ENCODE peak calls at places on chromosomes 16 and 17, in eight cellular contexts. One of them, this sample, is unnamed.

GRCh38 chr17:73247728-73248127 is 14.0 kb downstream of the CPSF4L start:
- DNase-seq in NCI-H510A treated with DMSO at 0.1 percent for 48 hours: no peak
- DNase-seq in effector memory CD8-positive, alpha-beta T cell: no peak
- DNase-seq in CD4-positive, alpha-beta T cell: no peak
- DNase-seq in activated CD8-positive, alpha-beta T cell treated with anti-CD3 and anti-CD28 coated beads, Interleukin-2, amount 10 ng/mL, durations not matched to agents 7 days and 5 days: no peak
- DNase-seq in Calu3: no peak
- DNase-seq in OCI-LY7: no peak
- DNase-seq in T-cell: no peak
- DNase-seq in this sample: no peak

GRCh38 chr16:35431829-35432663 is 1972.6 kb downstream of the TP53TG3F start:
- DNase-seq in CD4-positive, alpha-beta T cell: no peak
- DNase-seq in effector memory CD8-positive, alpha-beta T cell: no peak
- DNase-seq in OCI-LY7: peak; percentile 20
- DNase-seq in T-cell: no peak
- DNase-seq in activated CD8-positive, alpha-beta T cell treated with anti-CD3 and anti-CD28 coated beads, Interleukin-2, amount 10 ng/mL, durations not matched to agents 7 days and 5 days: peak; percentile 20
- DNase-seq in NCI-H510A treated with DMSO at 0.1 percent for 48 hours: peak; percentile 0
- DNase-seq in Calu3: peak; percentile 9
- DNase-seq in this sample: peak; percentile 21

GRCh38 chr16:58614212-58614611 is 15.4 kb downstream of the CNOT1 start:
- DNase-seq in T-cell: no peak
- DNase-seq in activated CD8-positive, alpha-beta T cell treated with anti-CD3 and anti-CD28 coated beads, Interleukin-2, amount 10 ng/mL, durations not matched to agents 7 days and 5 days: no peak
- DNase-seq in effector memory CD8-positive, alpha-beta T cell: no peak
- DNase-seq in NCI-H510A treated with DMSO at 0.1 percent for 48 hours: no peak
- DNase-seq in CD4-positive, alpha-beta T cell: no peak
- DNase-seq in Calu3: no peak
- DNase-seq in OCI-LY7: no peak
- DNase-seq in this sample: no peak

GRCh38 chr17:57707892-57708291 is 37.2 kb downstream of the CCDC182 start:
- DNase-seq in CD4-positive, alpha-beta T cell: no peak
- DNase-seq in activated CD8-positive, alpha-beta T cell treated with anti-CD3 and anti-CD28 coated beads, Interleukin-2, amount 10 ng/mL, durations not matched to agents 7 days and 5 days: no peak
- DNase-seq in T-cell: no peak
- DNase-seq in Calu3: no peak
- DNase-seq in NCI-H510A treated with DMSO at 0.1 percent for 48 hours: peak; percentile 75
- DNase-seq in OCI-LY7: no peak
- DNase-seq in effector memory CD8-positive, alpha-beta T cell: no peak
- DNase-seq in this sample: peak; percentile 52

GRCh38 chr16:89643769-89644300 is 13.7 kb downstream of the CHMP1A start:
- DNase-seq in CD4-positive, alpha-beta T cell: no peak
- DNase-seq in T-cell: no peak
- DNase-seq in OCI-LY7: no peak
- DNase-seq in activated CD8-positive, alpha-beta T cell treated with anti-CD3 and anti-CD28 coated beads, Interleukin-2, amount 10 ng/mL, durations not matched to agents 7 days and 5 days: no peak
- DNase-seq in effector memory CD8-positive, alpha-beta T cell: no peak
- DNase-seq in NCI-H510A treated with DMSO at 0.1 percent for 48 hours: no peak
- DNase-seq in Calu3: no peak
- DNase-seq in this sample: no peak

GRCh38 chr16:82580293-82580900 is 46.4 kb upstream of the CDH13 start:
- DNase-seq in T-cell: no peak
- DNase-seq in Calu3: peak; percentile 16
- DNase-seq in NCI-H510A treated with DMSO at 0.1 percent for 48 hours: peak; percentile 59
- DNase-seq in CD4-positive, alpha-beta T cell: no peak
- DNase-seq in effector memory CD8-positive, alpha-beta T cell: peak; percentile 15
- DNase-seq in activated CD8-positive, alpha-beta T cell treated with anti-CD3 and anti-CD28 coated beads, Interleukin-2, amount 10 ng/mL, durations not matched to agents 7 days and 5 days: no peak
- DNase-seq in OCI-LY7: peak; percentile 7
- DNase-seq in this sample: peak; percentile 81

GRCh38 chr17:64230551-64231408 is 32.3 kb downstream of the TEX2 start:
- DNase-seq in OCI-LY7: no peak
- DNase-seq in CD4-positive, alpha-beta T cell: no peak
- DNase-seq in Calu3: no peak
- DNase-seq in NCI-H510A treated with DMSO at 0.1 percent for 48 hours: no peak
- DNase-seq in effector memory CD8-positive, alpha-beta T cell: no peak
- DNase-seq in T-cell: no peak
- DNase-seq in activated CD8-positive, alpha-beta T cell treated with anti-CD3 and anti-CD28 coated beads, Interleukin-2, amount 10 ng/mL, durations not matched to agents 7 days and 5 days: no peak
- DNase-seq in this sample: no peak

GRCh38 chr16:84499638-84500037 is 4.8 kb downstream of the MEAK7 start:
- DNase-seq in NCI-H510A treated with DMSO at 0.1 percent for 48 hours: no peak
- DNase-seq in Calu3: no peak
- DNase-seq in T-cell: no peak
- DNase-seq in CD4-positive, alpha-beta T cell: no peak
- DNase-seq in effector memory CD8-positive, alpha-beta T cell: no peak
- DNase-seq in OCI-LY7: no peak
- DNase-seq in activated CD8-positive, alpha-beta T cell treated with anti-CD3 and anti-CD28 coated beads, Interleukin-2, amount 10 ng/mL, durations not matched to agents 7 days and 5 days: no peak
- DNase-seq in this sample: no peak

GRCh38 chr16:87895641-87896141 is 26.4 kb upstream of the SLC7A5 start:
- DNase-seq in CD4-positive, alpha-beta T cell: peak; percentile 36
- DNase-seq in T-cell: peak; percentile 49
- DNase-seq in OCI-LY7: peak; percentile 19
- DNase-seq in Calu3: no peak
- DNase-seq in activated CD8-positive, alpha-beta T cell treated with anti-CD3 and anti-CD28 coated beads, Interleukin-2, amount 10 ng/mL, durations not matched to agents 7 days and 5 days: peak; percentile 92
- DNase-seq in NCI-H510A treated with DMSO at 0.1 percent for 48 hours: no peak
- DNase-seq in effector memory CD8-positive, alpha-beta T cell: peak; percentile 55
- DNase-seq in this sample: no peak

GRCh38 chr17:45184144-45184543 is 22.5 kb downstream of the HEXIM2 start:
- DNase-seq in Calu3: no peak
- DNase-seq in CD4-positive, alpha-beta T cell: no peak
- DNase-seq in activated CD8-positive, alpha-beta T cell treated with anti-CD3 and anti-CD28 coated beads, Interleukin-2, amount 10 ng/mL, durations not matched to agents 7 days and 5 days: no peak
- DNase-seq in OCI-LY7: no peak
- DNase-seq in effector memory CD8-positive, alpha-beta T cell: no peak
- DNase-seq in T-cell: no peak
- DNase-seq in NCI-H510A treated with DMSO at 0.1 percent for 48 hours: no peak
- DNase-seq in this sample: no peak

GRCh38 chr16:22300427-22301071 is 3.3 kb downstream of the POLR3E start:
- DNase-seq in activated CD8-positive, alpha-beta T cell treated with anti-CD3 and anti-CD28 coated beads, Interleukin-2, amount 10 ng/mL, durations not matched to agents 7 days and 5 days: peak; percentile 70
- DNase-seq in effector memory CD8-positive, alpha-beta T cell: peak; percentile 12
- DNase-seq in OCI-LY7: peak; percentile 61
- DNase-seq in CD4-positive, alpha-beta T cell: no peak
- DNase-seq in Calu3: peak; percentile 66
- DNase-seq in NCI-H510A treated with DMSO at 0.1 percent for 48 hours: peak; percentile 56
- DNase-seq in T-cell: peak; percentile 31
- DNase-seq in this sample: peak; percentile 36

GRCh38 chr17:47239663-47240374 is 13.8 kb upstream of the ITGB3 start:
- DNase-seq in activated CD8-positive, alpha-beta T cell treated with anti-CD3 and anti-CD28 coated beads, Interleukin-2, amount 10 ng/mL, durations not matched to agents 7 days and 5 days: no peak
- DNase-seq in T-cell: no peak
- DNase-seq in Calu3: peak; percentile 89
- DNase-seq in NCI-H510A treated with DMSO at 0.1 percent for 48 hours: peak; percentile 30
- DNase-seq in effector memory CD8-positive, alpha-beta T cell: no peak
- DNase-seq in CD4-positive, alpha-beta T cell: no peak
- DNase-seq in OCI-LY7: peak; percentile 43
- DNase-seq in this sample: no peak

GRCh38 chr16:57509231-57509923 is 23.1 kb upstream of the DOK4 start:
- DNase-seq in OCI-LY7: no peak
- DNase-seq in activated CD8-positive, alpha-beta T cell treated with anti-CD3 and anti-CD28 coated beads, Interleukin-2, amount 10 ng/mL, durations not matched to agents 7 days and 5 days: no peak
- DNase-seq in CD4-positive, alpha-beta T cell: no peak
- DNase-seq in NCI-H510A treated with DMSO at 0.1 percent for 48 hours: no peak
- DNase-seq in Calu3: no peak
- DNase-seq in T-cell: no peak
- DNase-seq in effector memory CD8-positive, alpha-beta T cell: no peak
- DNase-seq in this sample: no peak

GRCh38 chr16:75225092-75225491 is 6.3 kb downstream of the CTRB1 start:
- DNase-seq in Calu3: no peak
- DNase-seq in effector memory CD8-positive, alpha-beta T cell: no peak
- DNase-seq in T-cell: no peak
- DNase-seq in NCI-H510A treated with DMSO at 0.1 percent for 48 hours: no peak
- DNase-seq in activated CD8-positive, alpha-beta T cell treated with anti-CD3 and anti-CD28 coated beads, Interleukin-2, amount 10 ng/mL, durations not matched to agents 7 days and 5 days: no peak
- DNase-seq in OCI-LY7: no peak
- DNase-seq in CD4-positive, alpha-beta T cell: no peak
- DNase-seq in this sample: no peak

GRCh38 chr16:11506816-11507305 is 79.9 kb downstream of the LITAF start:
- DNase-seq in T-cell: no peak
- DNase-seq in Calu3: no peak
- DNase-seq in CD4-positive, alpha-beta T cell: no peak
- DNase-seq in NCI-H510A treated with DMSO at 0.1 percent for 48 hours: no peak
- DNase-seq in effector memory CD8-positive, alpha-beta T cell: no peak
- DNase-seq in activated CD8-positive, alpha-beta T cell treated with anti-CD3 and anti-CD28 coated beads, Interleukin-2, amount 10 ng/mL, durations not matched to agents 7 days and 5 days: no peak
- DNase-seq in OCI-LY7: peak; percentile 28
- DNase-seq in this sample: no peak

GRCh38 chr17:36972186-36972686 is 23.5 kb downstream of the AATF start:
- DNase-seq in NCI-H510A treated with DMSO at 0.1 percent for 48 hours: no peak
- DNase-seq in CD4-positive, alpha-beta T cell: no peak
- DNase-seq in OCI-LY7: no peak
- DNase-seq in effector memory CD8-positive, alpha-beta T cell: no peak
- DNase-seq in Calu3: no peak
- DNase-seq in activated CD8-positive, alpha-beta T cell treated with anti-CD3 and anti-CD28 coated beads, Interleukin-2, amount 10 ng/mL, durations not matched to agents 7 days and 5 days: no peak
- DNase-seq in T-cell: no peak
- DNase-seq in this sample: no peak

GRCh38 chr16:30985401-30986128 is 558 bp downstream of the HSD3B7 start:
- DNase-seq in Calu3: peak; percentile 91
- DNase-seq in OCI-LY7: no peak
- DNase-seq in effector memory CD8-positive, alpha-beta T cell: no peak
- DNase-seq in CD4-positive, alpha-beta T cell: no peak
- DNase-seq in NCI-H510A treated with DMSO at 0.1 percent for 48 hours: peak; percentile 76
- DNase-seq in T-cell: no peak
- DNase-seq in activated CD8-positive, alpha-beta T cell treated with anti-CD3 and anti-CD28 coated beads, Interleukin-2, amount 10 ng/mL, durations not matched to agents 7 days and 5 days: no peak
- DNase-seq in this sample: peak; percentile 55

GRCh38 chr17:17313350-17313991 is 10.3 kb downstream of the NT5M start:
- DNase-seq in OCI-LY7: peak; percentile 74
- DNase-seq in CD4-positive, alpha-beta T cell: peak; percentile 67
- DNase-seq in T-cell: peak; percentile 73
- DNase-seq in effector memory CD8-positive, alpha-beta T cell: peak; percentile 72
- DNase-seq in Calu3: peak; percentile 72
- DNase-seq in activated CD8-positive, alpha-beta T cell treated with anti-CD3 and anti-CD28 coated beads, Interleukin-2, amount 10 ng/mL, durations not matched to agents 7 days and 5 days: peak; percentile 82
- DNase-seq in NCI-H510A treated with DMSO at 0.1 percent for 48 hours: peak; percentile 69
- DNase-seq in this sample: peak; percentile 71

GRCh38 chr16:22763655-22764054 is 50.3 kb upstream of the HS3ST2 start:
- DNase-seq in CD4-positive, alpha-beta T cell: no peak
- DNase-seq in Calu3: no peak
- DNase-seq in activated CD8-positive, alpha-beta T cell treated with anti-CD3 and anti-CD28 coated beads, Interleukin-2, amount 10 ng/mL, durations not matched to agents 7 days and 5 days: no peak
- DNase-seq in NCI-H510A treated with DMSO at 0.1 percent for 48 hours: no peak
- DNase-seq in effector memory CD8-positive, alpha-beta T cell: no peak
- DNase-seq in OCI-LY7: no peak
- DNase-seq in T-cell: no peak
- DNase-seq in this sample: no peak

GRCh38 chr16:4070936-4071335 is 45.3 kb downstream of the ADCY9 start:
- DNase-seq in activated CD8-positive, alpha-beta T cell treated with anti-CD3 and anti-CD28 coated beads, Interleukin-2, amount 10 ng/mL, durations not matched to agents 7 days and 5 days: no peak
- DNase-seq in T-cell: no peak
- DNase-seq in CD4-positive, alpha-beta T cell: no peak
- DNase-seq in NCI-H510A treated with DMSO at 0.1 percent for 48 hours: no peak
- DNase-seq in OCI-LY7: no peak
- DNase-seq in Calu3: no peak
- DNase-seq in effector memory CD8-positive, alpha-beta T cell: no peak
- DNase-seq in this sample: no peak

GRCh38 chr17:52482271-52482670 is 323.8 kb upstream of the CA10 start:
- DNase-seq in OCI-LY7: no peak
- DNase-seq in Calu3: no peak
- DNase-seq in NCI-H510A treated with DMSO at 0.1 percent for 48 hours: no peak
- DNase-seq in T-cell: no peak
- DNase-seq in CD4-positive, alpha-beta T cell: no peak
- DNase-seq in activated CD8-positive, alpha-beta T cell treated with anti-CD3 and anti-CD28 coated beads, Interleukin-2, amount 10 ng/mL, durations not matched to agents 7 days and 5 days: no peak
- DNase-seq in effector memory CD8-positive, alpha-beta T cell: no peak
- DNase-seq in this sample: no peak

GRCh38 chr16:1823821-1824220 is 2.8 kb downstream of the HAGH start:
- DNase-seq in Calu3: peak; percentile 60
- DNase-seq in T-cell: no peak
- DNase-seq in effector memory CD8-positive, alpha-beta T cell: no peak
- DNase-seq in OCI-LY7: peak; percentile 66
- DNase-seq in CD4-positive, alpha-beta T cell: no peak
- DNase-seq in NCI-H510A treated with DMSO at 0.1 percent for 48 hours: no peak
- DNase-seq in activated CD8-positive, alpha-beta T cell treated with anti-CD3 and anti-CD28 coated beads, Interleukin-2, amount 10 ng/mL, durations not matched to agents 7 days and 5 days: peak; percentile 35
- DNase-seq in this sample: no peak

GRCh38 chr16:20364051-20364450 is 11.5 kb upstream of the UMOD start:
- DNase-seq in T-cell: no peak
- DNase-seq in activated CD8-positive, alpha-beta T cell treated with anti-CD3 and anti-CD28 coated beads, Interleukin-2, amount 10 ng/mL, durations not matched to agents 7 days and 5 days: no peak
- DNase-seq in CD4-positive, alpha-beta T cell: no peak
- DNase-seq in NCI-H510A treated with DMSO at 0.1 percent for 48 hours: no peak
- DNase-seq in OCI-LY7: no peak
- DNase-seq in effector memory CD8-positive, alpha-beta T cell: no peak
- DNase-seq in Calu3: no peak
- DNase-seq in this sample: no peak

GRCh38 chr16:8676737-8677375 is 2.4 kb downstream of the ABAT start:
- DNase-seq in CD4-positive, alpha-beta T cell: no peak
- DNase-seq in NCI-H510A treated with DMSO at 0.1 percent for 48 hours: no peak
- DNase-seq in activated CD8-positive, alpha-beta T cell treated with anti-CD3 and anti-CD28 coated beads, Interleukin-2, amount 10 ng/mL, durations not matched to agents 7 days and 5 days: no peak
- DNase-seq in Calu3: no peak
- DNase-seq in T-cell: no peak
- DNase-seq in effector memory CD8-positive, alpha-beta T cell: no peak
- DNase-seq in OCI-LY7: no peak
- DNase-seq in this sample: no peak

GRCh38 chr16:53219795-53220194 is 165.0 kb downstream of the CHD9 start:
- DNase-seq in NCI-H510A treated with DMSO at 0.1 percent for 48 hours: no peak
- DNase-seq in OCI-LY7: no peak
- DNase-seq in CD4-positive, alpha-beta T cell: no peak
- DNase-seq in Calu3: no peak
- DNase-seq in effector memory CD8-positive, alpha-beta T cell: no peak
- DNase-seq in T-cell: no peak
- DNase-seq in activated CD8-positive, alpha-beta T cell treated with anti-CD3 and anti-CD28 coated beads, Interleukin-2, amount 10 ng/mL, durations not matched to agents 7 days and 5 days: no peak
- DNase-seq in this sample: no peak

GRCh38 chr17:44004077-44004760 is at the start of gene NAGS:
- DNase-seq in Calu3: peak; percentile 27
- DNase-seq in activated CD8-positive, alpha-beta T cell treated with anti-CD3 and anti-CD28 coated beads, Interleukin-2, amount 10 ng/mL, durations not matched to agents 7 days and 5 days: peak; percentile 28
- DNase-seq in T-cell: no peak
- DNase-seq in NCI-H510A treated with DMSO at 0.1 percent for 48 hours: no peak
- DNase-seq in OCI-LY7: no peak
- DNase-seq in CD4-positive, alpha-beta T cell: no peak
- DNase-seq in effector memory CD8-positive, alpha-beta T cell: peak; percentile 24
- DNase-seq in this sample: peak; percentile 55

GRCh38 chr16:66580605-66581209 is 1.4 kb downstream of the CMTM2 start:
- DNase-seq in NCI-H510A treated with DMSO at 0.1 percent for 48 hours: peak; percentile 1
- DNase-seq in Calu3: no peak
- DNase-seq in activated CD8-positive, alpha-beta T cell treated with anti-CD3 and anti-CD28 coated beads, Interleukin-2, amount 10 ng/mL, durations not matched to agents 7 days and 5 days: no peak
- DNase-seq in effector memory CD8-positive, alpha-beta T cell: no peak
- DNase-seq in T-cell: no peak
- DNase-seq in CD4-positive, alpha-beta T cell: no peak
- DNase-seq in OCI-LY7: no peak
- DNase-seq in this sample: peak; percentile 18

GRCh38 chr17:82449136-82449882 is 1.2 kb downstream of the CYBC1 start:
- DNase-seq in CD4-positive, alpha-beta T cell: peak; percentile 78
- DNase-seq in OCI-LY7: peak; percentile 100
- DNase-seq in effector memory CD8-positive, alpha-beta T cell: peak; percentile 76
- DNase-seq in NCI-H510A treated with DMSO at 0.1 percent for 48 hours: no peak
- DNase-seq in activated CD8-positive, alpha-beta T cell treated with anti-CD3 and anti-CD28 coated beads, Interleukin-2, amount 10 ng/mL, durations not matched to agents 7 days and 5 days: peak; percentile 87
- DNase-seq in Calu3: no peak
- DNase-seq in T-cell: peak; percentile 74
- DNase-seq in this sample: peak; percentile 39